ENCODE peak calls at places on chromosomes 13 and 19, in four cellular contexts. Q is H1, S is right lobe of liver, X is esophagus squamous epithelium. Z is an unnamed sample.

GRCh38 chr13:21033224-21033855 is 28.0 kb downstream of the LATS2 start:
- DNase-seq in S (peak), Q (no peak), X (no peak), Z (no peak)

GRCh38 chr13:93254775-93255174 is 28.2 kb downstream of the GPC6 start:
- DNase-seq in S (no peak), Q (no peak), X (no peak), Z (no peak)

GRCh38 chr13:114162533-114162922 is 16.5 kb upstream of the CFAP97D2 start:
- DNase-seq in Q (no peak), X (no peak), S (no peak), Z (no peak)

GRCh38 chr19:1598777-1599459 is 6.3 kb upstream of the MBD3 start:
- DNase-seq in X (no peak), S (no peak), Q (no peak), Z (no peak)

GRCh38 chr13:51782026-51782710 is 21.8 kb downstream of the DHRS12 start:
- DNase-seq in S (peak), Q (no peak), X (no peak), Z (no peak)

GRCh38 chr19:47508721-47509120 is 6.1 kb downstream of the NAPA start:
- DNase-seq in X (no peak), Q (no peak), S (no peak), Z (no peak)

GRCh38 chr19:44850641-44851109 is 4.6 kb downstream of the NECTIN2 start:
- DNase-seq in X (no peak), Q (no peak), S (no peak), Z (no peak)

GRCh38 chr19:855142-855541 is 3.0 kb downstream of the ELANE start:
- DNase-seq in X (no peak), Q (no peak), S (no peak), Z (no peak)

GRCh38 chr13:49980266-49980665 is 16.6 kb upstream of the TRIM13 start:
- DNase-seq in X (no peak), Q (no peak), S (no peak), Z (no peak)

GRCh38 chr19:33194884-33195710 is 967 bp downstream of the LRP3 start:
- DNase-seq in S (peak), Q (no peak), X (no peak), Z (peak)

GRCh38 chr19:49787746-49788145 is 20.9 kb downstream of the AP2A1 start:
- DNase-seq in Q (no peak), S (no peak), X (no peak), Z (no peak)

GRCh38 chr13:74036373-74036772 is 97.8 kb downstream of the KLF12 start:
- DNase-seq in X (no peak), S (no peak), Q (peak), Z (no peak)

GRCh38 chr13:51728972-51729371 is 75.0 kb downstream of the DHRS12 start:
- DNase-seq in X (no peak), S (no peak), Q (no peak), Z (no peak)

GRCh38 chr13:98035373-98035772 is 81.9 kb downstream of the IPO5 start:
- DNase-seq in Q (no peak), S (no peak), X (no peak), Z (no peak)

GRCh38 chr19:45403781-45404556 is 900 bp downstream of the PPP1R13L start:
- DNase-seq in S (peak), X (no peak), Q (no peak), Z (peak)

GRCh38 chr19:30365121-30365800 is 6.9 kb upstream of the ZNF536 start:
- DNase-seq in S (peak), X (no peak), Q (no peak), Z (peak)

GRCh38 chr13:52454459-52454824 is 836 bp upstream of the CKAP2 start:
- DNase-seq in X (no peak), S (no peak), Q (no peak), Z (no peak)

DNA sequence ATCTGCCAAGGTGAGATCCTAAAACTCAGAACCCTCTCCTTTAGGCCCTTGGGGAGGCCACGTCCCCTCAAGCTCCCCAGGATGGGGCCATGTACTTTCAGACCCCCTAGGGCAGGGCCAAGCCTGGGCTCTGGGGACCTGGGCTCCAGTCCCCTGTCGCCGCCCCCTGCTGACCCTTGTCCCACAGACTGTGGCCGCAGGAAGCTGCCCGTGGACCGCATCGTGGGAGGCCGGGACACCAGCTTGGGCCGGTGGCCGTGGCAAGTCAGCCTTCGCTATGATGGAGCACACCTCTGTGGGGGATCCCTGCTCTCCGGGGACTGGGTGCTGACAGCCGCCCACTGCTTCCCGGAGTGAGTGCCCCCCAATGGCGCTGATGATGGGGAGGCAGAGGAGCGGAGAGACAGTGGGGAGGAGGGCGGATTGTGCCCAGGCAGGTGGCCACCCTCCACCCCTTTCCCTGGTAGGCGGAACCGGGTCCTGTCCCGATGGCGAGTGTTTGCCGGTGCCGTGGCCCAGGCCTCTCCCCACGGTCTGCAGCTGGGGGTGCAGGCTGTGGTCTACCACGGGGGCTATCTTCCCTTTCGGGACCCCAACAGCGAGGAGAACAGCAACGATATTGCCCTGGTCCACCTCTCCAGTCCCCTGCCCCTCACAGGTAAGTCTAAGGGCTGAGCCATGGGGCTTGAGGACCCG is 18.8 kb downstream of the HPN start:
- DNase-seq in X (no peak), S (no peak), Q (no peak), Z (no peak)
- TF ChIP-seq POLR2A in X (no peak), S (no peak), Q (no peak), Z (no peak)

GRCh38 chr13:23922005-23922932 is 25.0 kb upstream of the C1QTNF9B start:
- DNase-seq in X (no peak), S (no peak), Q (no peak), Z (peak)
- H3K27ac ChIP-seq in X (no peak), S (no peak), Q (no peak), Z (no peak)

GRCh38 chr19:17336872-17337674 is at the start of gene GTPBP3:
- DNase-seq in Q (peak), X (peak), S (peak), Z (peak)

GRCh38 chr19:17338440-17339078 is 1.2 kb downstream of the GTPBP3 start:
- DNase-seq in Q (no peak), S (no peak), X (no peak), Z (peak)

GRCh38 chr19:17335575-17335974 is 920 bp upstream of the ANO8 start:
- DNase-seq in Q (no peak), S (no peak), X (no peak), Z (no peak)

GRCh38 chr19:17339088-17339741 is 1.9 kb downstream of the GTPBP3 start:
- DNase-seq in Q (no peak), S (no peak), X (no peak), Z (no peak)

DNA sequence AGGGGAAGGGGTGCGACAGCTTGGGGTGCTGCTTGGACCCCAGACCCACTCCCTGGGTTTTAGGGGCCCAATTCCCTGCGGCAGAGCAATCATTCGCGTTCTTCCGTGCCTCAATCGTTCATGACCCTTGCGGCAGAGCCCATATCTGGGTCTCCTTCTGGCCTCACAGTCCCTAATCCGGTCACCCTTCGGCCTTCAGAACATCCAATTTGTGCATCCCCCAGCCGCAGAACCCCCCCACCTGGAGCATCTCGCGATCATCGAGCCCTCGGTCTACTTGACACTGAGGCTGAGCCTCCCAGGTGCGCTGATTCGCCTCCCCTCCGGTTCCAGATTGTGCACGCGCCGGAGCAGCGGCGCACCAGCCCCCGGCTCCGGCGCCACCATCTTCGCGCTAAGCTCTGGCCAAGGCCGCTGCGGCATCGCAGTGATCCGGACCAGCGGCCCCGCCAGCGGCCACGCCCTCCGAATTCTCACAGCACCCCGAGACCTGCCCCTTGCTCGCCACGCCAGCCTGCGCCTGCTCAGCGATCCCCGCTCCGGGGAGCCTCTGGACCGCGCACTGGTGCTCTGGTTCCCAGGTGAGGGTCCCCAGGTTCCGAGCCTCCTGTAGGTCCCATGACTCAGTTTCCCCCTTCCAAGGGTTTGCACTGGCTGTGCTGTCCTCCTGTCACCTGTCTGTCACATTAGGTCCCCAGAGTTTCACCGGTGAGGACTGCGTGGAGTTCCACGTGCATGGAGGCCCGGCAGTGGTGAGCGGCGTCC is 504 bp downstream of the GTPBP3 start:
- DNase-seq in S (no peak), X (no peak), Q (no peak), Z (no peak)
- TF ChIP-seq POLR2A in S (no peak), X (no peak), Q (peak), Z (no peak)

GRCh38 chr13:43042410-43042921 is 19.1 kb downstream of the DNAJC15 start:
- DNase-seq in Q (no peak), X (no peak), S (no peak), Z (no peak)

GRCh38 chr13:43044720-43045301 is 21.4 kb downstream of the DNAJC15 start:
- DNase-seq in S (no peak), Q (no peak), X (no peak), Z (no peak)

GRCh38 chr13:43036386-43037220 is 13.2 kb downstream of the DNAJC15 start:
- DNase-seq in X (no peak), Q (no peak), S (no peak), Z (peak)

GRCh38 chr13:43046259-43046658 is 22.9 kb downstream of the DNAJC15 start:
- DNase-seq in S (no peak), X (no peak), Q (no peak), Z (no peak)

DNA sequence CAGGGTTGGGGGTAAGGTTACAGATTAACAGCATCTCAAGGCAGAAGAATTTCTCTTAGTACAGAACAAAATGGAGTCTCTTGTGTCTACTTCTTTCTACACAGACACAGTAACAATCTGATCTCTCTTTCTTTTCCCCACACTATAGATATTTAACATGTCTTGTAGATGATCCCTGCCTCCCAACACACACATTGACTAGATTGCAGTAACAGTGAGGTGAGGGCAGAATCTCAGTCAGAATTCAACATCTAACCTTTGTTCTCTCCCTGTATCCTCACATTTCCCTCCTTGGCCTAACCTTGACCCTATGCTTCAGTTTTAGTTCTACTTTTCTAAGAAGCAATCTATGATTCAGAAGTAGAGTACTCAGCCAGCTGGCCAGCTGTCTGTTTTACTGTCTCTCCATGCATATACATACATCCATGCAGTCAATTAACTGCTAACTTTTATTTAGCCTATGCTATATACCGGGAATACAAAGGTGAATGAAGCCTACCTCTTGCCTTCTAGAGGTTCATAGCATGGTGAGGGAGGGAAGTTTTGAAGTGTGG is 18.1 kb downstream of the DNAJC15 start:
- DNase-seq in X (no peak), S (no peak), Q (no peak), Z (no peak)
- H3K27ac ChIP-seq in X (no peak), S (no peak), Q (no peak), Z (no peak)

GRCh38 chr19:18292460-18292809 is 11.0 kb upstream of the JUND start:
- DNase-seq in X (no peak), S (peak), Q (no peak), Z (peak)

GRCh38 chr19:18289471-18290066 is 8.1 kb upstream of the JUND start:
- DNase-seq in Q (no peak), X (no peak), S (no peak), Z (no peak)

GRCh38 chr19:18291019-18291524 is 9.7 kb upstream of the JUND start:
- DNase-seq in X (no peak), Q (no peak), S (peak), Z (no peak)

GRCh38 chr19:18291590-18292459 is 10.4 kb upstream of the JUND start:
- DNase-seq in X (peak), Q (no peak), S (peak), Z (peak)

GRCh38 chr19:18290250-18291018 is 9.0 kb upstream of the JUND start:
- DNase-seq in X (no peak), Q (no peak), S (peak), Z (peak)
- TF ChIP-seq POLR2A in X (no peak), Q (no peak), S (no peak), Z (no peak)

DNA sequence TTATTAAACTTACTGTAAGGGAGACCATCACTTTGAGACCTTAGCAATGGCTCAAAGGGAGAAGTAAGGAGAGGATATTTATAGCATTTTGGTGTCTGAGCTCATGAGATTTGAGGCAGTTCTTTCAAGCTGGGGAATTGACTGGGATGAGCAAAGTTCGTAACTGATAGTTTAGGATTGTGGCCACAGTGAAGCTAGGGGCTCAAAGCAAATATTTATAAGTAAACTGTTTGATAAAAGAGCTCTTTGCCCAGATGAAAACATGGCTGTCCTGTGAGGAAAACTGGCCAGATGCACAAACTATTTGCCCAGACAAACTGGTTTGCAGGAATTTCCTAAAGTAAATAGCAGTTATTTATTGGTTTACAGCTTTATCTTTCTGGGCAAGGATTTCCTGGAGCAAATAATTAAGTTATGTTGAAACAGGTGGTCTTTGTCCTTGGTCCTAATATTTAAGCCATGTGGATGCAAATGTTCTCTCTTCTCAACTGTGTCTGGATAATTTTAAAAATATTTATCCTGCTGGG is 59.7 kb upstream of the TMTC4 start:
- DNase-seq in S (peak), Q (no peak), X (no peak), Z (no peak)
- H3K27ac ChIP-seq in S (peak), Q (no peak), X (no peak), Z (no peak)

GRCh38 chr19:58395220-58395978 is at the start of gene RNF225:
- DNase-seq in X (no peak), S (no peak), Q (peak), Z (peak)
- TF ChIP-seq POLR2A in X (peak), S (peak), Q (peak), Z (no peak)

GRCh38 chr19:40241125-40241808 is 14.8 kb upstream of the CCNP start:
- DNase-seq in S (no peak), Q (no peak), X (no peak), Z (no peak)
- H3K27ac ChIP-seq in S (no peak), Q (no peak), X (no peak), Z (peak)

GRCh38 chr13:44690376-44690775 is 114.2 kb upstream of the TSC22D1 start:
- DNase-seq in S (no peak), X (no peak), Q (no peak), Z (no peak)

GRCh38 chr13:44694842-44695241 is 118.7 kb upstream of the TSC22D1 start:
- DNase-seq in S (no peak), X (no peak), Q (no peak), Z (no peak)

GRCh38 chr13:44693156-44693826 is 117.2 kb upstream of the TSC22D1 start:
- DNase-seq in S (no peak), Q (no peak), X (no peak), Z (no peak)

GRCh38 chr13:44695520-44695919 is 119.4 kb upstream of the TSC22D1 start:
- DNase-seq in X (no peak), Q (no peak), S (no peak), Z (no peak)

GRCh38 chr13:44692173-44692713 is 116.1 kb upstream of the TSC22D1 start:
- DNase-seq in X (no peak), S (no peak), Q (no peak), Z (no peak)
- TF ChIP-seq POLR2A in X (no peak), S (no peak), Q (peak), Z (no peak)